ENCODE peak calls at places on chromosomes 1 and 21, in five cellular contexts. H, I, F, X and R are unnamed samples.

GRCh38 chr1:221308534-221309511 is 429.6 kb downstream of the HLX start:
- DNase-seq in H (no peak), I (no peak), F (no peak), X (no peak), R (no peak)

GRCh38 chr1:1128454-1129139 is 12.7 kb upstream of the C1orf159 start:
- DNase-seq in H (no peak), I (no peak), F (no peak), X (no peak), R (no peak)

GRCh38 chr1:199759268-199759724 is 268.2 kb upstream of the NR5A2 start:
- DNase-seq in H (no peak), I (no peak), F (no peak), X (no peak), R (no peak)

GRCh38 chr1:227885648-227886502 is 61.9 kb downstream of the WNT9A start:
- DNase-seq in H (peak), I (no peak), F (no peak), X (no peak), R (no peak)

GRCh38 chr1:208025036-208025435 is 114.1 kb upstream of the CD34 start:
- DNase-seq in H (no peak), I (no peak), F (no peak), X (no peak), R (no peak)

GRCh38 chr1:22508991-22509390 is 54.3 kb upstream of the EPHA8 start:
- DNase-seq in H (no peak), I (no peak), F (no peak), X (no peak), R (no peak)

GRCh38 chr1:218058730-218059129 is 226.4 kb upstream of the RRP15 start:
- DNase-seq in H (no peak), I (no peak), F (no peak), X (no peak), R (no peak)

GRCh38 chr1:50975436-50975835 is 5.4 kb downstream of the CDKN2C start:
- DNase-seq in H (no peak), I (no peak), F (no peak), X (no peak), R (no peak)

GRCh38 chr21:25571726-25572121 is 35.6 kb downstream of the MRPL39 start:
- DNase-seq in H (no peak), I (no peak), F (no peak), X (no peak), R (no peak)

GRCh38 chr1:52454111-52454510 is 49.7 kb downstream of the PRPF38A start:
- DNase-seq in H (no peak), I (no peak), F (no peak), X (no peak), R (no peak)

GRCh38 chr1:62274496-62274895 is 44.7 kb downstream of the KANK4 start:
- DNase-seq in H (no peak), I (no peak), F (no peak), X (no peak), R (no peak)

GRCh38 chr21:14913576-14914146 is 151.1 kb downstream of the NRIP1 start:
- DNase-seq in H (no peak), I (no peak), F (no peak), X (no peak), R (no peak)

GRCh38 chr1:175742790-175743459 is 470 bp downstream of the TNR start:
- DNase-seq in H (peak), I (peak), F (no peak), X (peak), R (no peak)

GRCh38 chr1:12179111-12179519 is 12.3 kb downstream of the TNFRSF1B start:
- DNase-seq in H (no peak), I (no peak), F (peak), X (no peak), R (no peak)

GRCh38 chr1:224432672-224433040 is 1.9 kb downstream of the WDR26 start:
- DNase-seq in H (peak), I (no peak), F (no peak), X (peak), R (no peak)

GRCh38 chr1:194167956-194168355 is 981.5 kb upstream of the B3GALT2 start:
- DNase-seq in H (no peak), I (no peak), F (no peak), X (no peak), R (no peak)

GRCh38 chr1:184970691-184971161 is 3.6 kb downstream of the NIBAN1 start:
- DNase-seq in H (no peak), I (no peak), F (no peak), X (no peak), R (no peak)

GRCh38 chr1:151222130-151222529 is 23.8 kb downstream of the PIP5K1A start:
- DNase-seq in H (peak), I (no peak), F (no peak), X (no peak), R (no peak)

GRCh38 chr1:22452401-22452963 is 831 bp downstream of the ZBTB40 start:
- DNase-seq in H (peak), I (no peak), F (no peak), X (peak), R (no peak)

GRCh38 chr1:235866207-235866912 is at the start of gene LYST:
- DNase-seq in H (peak), I (peak), F (peak), X (peak), R (peak)

GRCh38 chr21:29181799-29182470 is 51.5 kb downstream of the MAP3K7CL start:
- DNase-seq in H (peak), I (no peak), F (no peak), X (peak), R (peak)

GRCh38 chr1:243375596-243375995 is 119.8 kb downstream of the SDCCAG8 start:
- DNase-seq in H (no peak), I (no peak), F (no peak), X (no peak), R (no peak)

GRCh38 chr21:25107708-25108107 is 499.6 kb downstream of the MRPL39 start:
- DNase-seq in H (no peak), I (no peak), F (no peak), X (no peak), R (no peak)

GRCh38 chr1:59083946-59084865 is 212.7 kb upstream of the FGGY start:
- DNase-seq in H (no peak), I (no peak), F (no peak), X (no peak), R (no peak)

GRCh38 chr1:209552406-209553264 is 30.9 kb upstream of the CAMK1G start:
- DNase-seq in H (no peak), I (no peak), F (no peak), X (no peak), R (no peak)

GRCh38 chr1:243801378-243801777 is 48.7 kb downstream of the AKT3 start:
- DNase-seq in H (no peak), I (no peak), F (no peak), X (no peak), R (no peak)

GRCh38 chr1:72186733-72187307 is 95.5 kb downstream of the NEGR1 start:
- DNase-seq in H (no peak), I (no peak), F (no peak), X (no peak), R (no peak)

GRCh38 chr1:169212088-169212487 is 105.6 kb downstream of the ATP1B1 start:
- DNase-seq in H (no peak), I (no peak), F (no peak), X (no peak), R (no peak)

GRCh38 chr1:101043776-101044175 is 18.2 kb upstream of the DPH5 start:
- DNase-seq in H (no peak), I (no peak), F (no peak), X (peak), R (no peak)

GRCh38 chr1:47554901-47555300 is 117.1 kb downstream of the FOXD2 start:
- DNase-seq in H (no peak), I (no peak), F (no peak), X (no peak), R (no peak)

GRCh38 chr21:44657635-44658183 is at the start of gene KRTAP12-3:
- DNase-seq in H (no peak), I (no peak), F (no peak), X (no peak), R (no peak)

GRCh38 chr1:55214903-55215193 is 316 bp downstream of the USP24 start:
- DNase-seq in H (peak), I (peak), F (no peak), X (peak), R (no peak)

GRCh38 chr1:24412408-24412807 is 1.2 kb downstream of the STPG1 start:
- DNase-seq in H (no peak), I (no peak), F (no peak), X (no peak), R (no peak)

GRCh38 chr21:15365751-15366392 is 301.1 kb upstream of the NRIP1 start:
- DNase-seq in H (no peak), I (no peak), F (no peak), X (no peak), R (no peak)

GRCh38 chr1:229114315-229114714 is 156.6 kb upstream of the RAB4A start:
- DNase-seq in H (no peak), I (no peak), F (no peak), X (no peak), R (no peak)

GRCh38 chr1:167404161-167404888 is 114.0 kb downstream of the CD247 start:
- DNase-seq in H (no peak), I (no peak), F (no peak), X (peak), R (no peak)

GRCh38 chr1:167400359-167400953 is 117.9 kb downstream of the CD247 start:
- DNase-seq in H (no peak), I (no peak), F (no peak), X (no peak), R (no peak)

GRCh38 chr1:167404908-167405307 is 113.4 kb downstream of the CD247 start:
- DNase-seq in H (no peak), I (no peak), F (no peak), X (no peak), R (no peak)

GRCh38 chr1:167401260-167401873 is 117.0 kb downstream of the CD247 start:
- DNase-seq in H (peak), I (peak), F (peak), X (peak), R (peak)
- TF ChIP-seq CTCF in H (peak), I (peak), F (peak), X (peak), R (peak)

GRCh38 chr21:35652872-35653271 is 407.5 kb downstream of the SETD4 start:
- DNase-seq in H (no peak), I (no peak), F (no peak), X (no peak), R (no peak)
- TF ChIP-seq CTCF in H (no peak), I (no peak), F (no peak), X (no peak), R (no peak)

DNA sequence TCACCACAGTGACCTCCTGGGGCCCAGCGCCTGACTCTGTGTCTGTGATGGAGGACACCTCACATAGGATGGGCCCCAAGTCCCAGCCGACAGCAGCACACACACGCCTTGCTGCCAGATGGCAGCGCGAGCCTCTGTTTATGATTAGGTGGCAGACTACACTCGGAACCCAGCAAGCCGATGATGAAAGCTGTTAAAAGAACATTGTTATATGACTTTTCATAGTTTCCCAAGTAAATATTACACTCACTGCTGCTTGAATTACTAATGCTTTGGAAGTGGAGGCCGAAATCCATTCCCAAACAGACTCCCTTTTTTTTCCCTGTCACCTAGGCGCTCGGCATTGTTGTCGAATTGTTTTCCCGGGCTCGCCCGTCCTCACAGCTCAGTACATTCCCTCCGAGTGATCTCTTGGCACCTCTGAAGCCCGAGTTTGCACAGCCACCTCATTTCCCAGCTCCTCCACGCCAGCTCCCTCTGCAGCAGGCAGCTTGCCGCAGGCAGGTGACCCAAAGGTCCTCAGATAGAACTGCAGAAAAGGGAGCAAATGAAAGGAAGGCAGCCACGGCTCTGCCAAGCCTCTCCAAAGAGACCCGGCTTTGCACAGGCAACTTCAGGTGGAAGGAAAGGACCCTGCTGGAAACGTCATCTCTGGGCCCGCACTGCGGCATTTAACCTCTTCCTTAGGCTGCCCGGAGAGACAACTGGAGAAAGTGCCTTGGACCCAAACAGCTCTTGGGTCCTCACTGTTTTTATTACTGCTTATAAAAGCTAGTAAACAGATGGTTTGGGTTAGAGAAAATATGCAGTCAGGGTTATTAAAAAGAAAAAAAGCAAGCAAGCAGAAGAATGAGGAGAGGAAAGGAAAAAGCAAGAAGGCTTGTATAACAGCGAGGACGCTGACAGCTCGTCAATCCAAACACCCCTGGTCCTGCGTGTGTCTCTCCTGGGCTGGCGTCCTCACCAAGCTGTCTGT is 72.2 kb upstream of the SLC25A33 start:
- DNase-seq in H (peak), I (no peak), F (no peak), X (no peak), R (no peak)
- TF ChIP-seq CTCF in H (no peak), I (no peak), F (no peak), X (no peak), R (no peak)

DNA sequence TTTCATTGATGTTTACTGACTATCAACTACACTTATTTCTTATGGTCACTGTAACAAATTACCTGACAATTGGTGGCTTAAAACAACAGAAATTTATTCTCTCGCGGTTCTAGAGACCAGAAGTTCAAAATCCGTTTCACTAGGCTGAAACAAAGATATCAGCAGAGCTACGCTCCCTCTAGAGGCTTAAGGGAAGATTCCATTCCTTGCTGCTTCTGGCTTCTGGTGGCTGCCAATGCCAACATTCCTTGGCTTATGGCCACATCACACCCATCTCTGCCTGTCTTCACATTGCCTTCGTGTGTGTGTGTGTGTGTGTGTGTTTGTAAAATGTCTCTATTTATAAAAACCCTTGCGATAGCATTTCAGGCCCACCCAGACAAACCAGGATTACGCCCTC is 66.4 kb downstream of the LMX1A start:
- DNase-seq in H (no peak), I (no peak), F (no peak), X (no peak), R (no peak)
- TF ChIP-seq CTCF in H (no peak), I (peak), F (peak), X (peak), R (no peak)

GRCh38 chr1:40382601-40383000 is 9.1 kb downstream of the SMAP2 start:
- DNase-seq in H (no peak), I (no peak), F (no peak), X (no peak), R (no peak)

GRCh38 chr1:40383488-40384412 is 10.2 kb downstream of the SMAP2 start:
- DNase-seq in H (no peak), I (no peak), F (no peak), X (no peak), R (no peak)

GRCh38 chr1:40384413-40384762 is 10.9 kb downstream of the SMAP2 start:
- DNase-seq in H (no peak), I (no peak), F (no peak), X (no peak), R (no peak)

GRCh38 chr1:40382110-40382464 is 8.6 kb downstream of the SMAP2 start:
- DNase-seq in H (no peak), I (no peak), F (no peak), X (no peak), R (no peak)

DNA sequence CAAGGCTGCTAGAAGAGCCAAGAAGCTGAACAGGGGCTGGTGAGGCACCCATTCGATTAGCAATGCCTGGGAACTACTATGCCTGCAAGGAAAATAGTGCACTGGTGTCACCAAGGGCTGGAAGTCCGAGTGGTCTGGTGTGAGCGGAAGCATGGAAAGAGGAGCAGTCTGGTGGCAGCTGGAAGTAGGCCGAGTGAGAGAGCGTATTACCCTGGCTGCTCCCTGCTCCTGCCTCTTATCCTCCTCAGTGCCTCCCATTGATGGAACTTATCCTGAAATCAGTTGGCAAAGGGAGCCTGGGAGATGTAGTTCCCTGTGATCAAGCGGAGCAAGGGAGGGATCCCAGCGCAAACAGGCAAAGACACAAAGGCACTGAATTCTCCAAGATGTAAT is 9.6 kb downstream of the SMAP2 start:
- DNase-seq in H (peak), I (no peak), F (no peak), X (peak), R (no peak)
- TF ChIP-seq CTCF in H (no peak), I (no peak), F (no peak), X (no peak), R (no peak)

GRCh38 chr1:153647375-153647714 is 11.2 kb upstream of the SNAPIN start:
- DNase-seq in H (no peak), I (no peak), F (no peak), X (no peak), R (no peak)
- TF ChIP-seq CTCF in H (no peak), I (no peak), F (no peak), X (no peak), R (no peak)

GRCh38 chr1:203826175-203826574 is 30.8 kb downstream of the ZBED6 start:
- DNase-seq in H (no peak), I (no peak), F (no peak), X (no peak), R (no peak)
- TF ChIP-seq CTCF in H (no peak), I (no peak), F (no peak), X (no peak), R (no peak)